ENCODE peak calls at places on chromosome 7, in nine cellular contexts. W, X, E, I, L, V, D, C and B are unnamed samples.

GRCh38 chr7:75945297-75946168 is 30.6 kb downstream of the POR start:
- DNase-seq in W (no peak), E (no peak), D (no peak), I (peak; percentile 44), X (no peak), L (no peak), C (no peak), V (no peak), B (no peak)

GRCh38 chr7:75892634-75893272 is 13.9 kb downstream of the RHBDD2 start:
- DNase-seq in E (no peak), W (no peak), X (no peak), C (no peak), D (no peak), L (no peak), V (no peak), I (peak; percentile 61), B (no peak)

GRCh38 chr7:18133921-18134320 is 106.3 kb upstream of the PRPS1L1 start:
- DNase-seq in C (no peak), I (no peak), X (no peak), W (no peak), L (no peak), D (no peak), V (no peak), E (no peak), B (no peak)

GRCh38 chr7:100632951-100633717 is 8.2 kb downstream of the TFR2 start:
- DNase-seq in E (no peak), D (no peak), C (peak; percentile 11), X (peak; percentile 87), I (peak; percentile 69), V (peak; percentile 56), W (peak; percentile 27), L (peak; percentile 65), B (no peak)

GRCh38 chr7:103148131-103148993 is 537 bp downstream of the NAPEPLD start:
- DNase-seq in W (no peak), D (no peak), E (no peak), L (no peak), C (no peak), I (peak; percentile 42), V (no peak), X (peak; percentile 8), B (peak; percentile 19)

GRCh38 chr7:5774790-5775189 is 6.7 kb downstream of the RNF216 start:
- DNase-seq in L (no peak), I (no peak), X (no peak), E (no peak), C (no peak), D (no peak), W (no peak), V (no peak), B (no peak)

GRCh38 chr7:39154815-39155214 is 177.1 kb downstream of the POU6F2 start:
- DNase-seq in C (no peak), E (no peak), L (no peak), X (no peak), V (no peak), D (no peak), I (no peak), W (no peak), B (no peak)

GRCh38 chr7:107538001-107538400 is 25.7 kb downstream of the COG5 start:
- DNase-seq in V (peak; percentile 84), W (no peak), D (no peak), E (no peak), C (peak; percentile 90), I (no peak), L (peak; percentile 27), X (no peak), B (no peak)

GRCh38 chr7:127831312-127832212 is 179.6 kb downstream of the SND1 start:
- DNase-seq in V (no peak), D (no peak), I (no peak), E (no peak), W (no peak), L (no peak), X (no peak), C (peak; percentile 71), B (no peak)

GRCh38 chr7:141500608-141501007 is 50.6 kb upstream of the AGK start:
- DNase-seq in X (no peak), W (no peak), L (no peak), C (no peak), D (no peak), E (no peak), V (no peak), I (no peak), B (no peak)

GRCh38 chr7:92546856-92547497 is 18.4 kb downstream of the RBM48 start:
- DNase-seq in D (no peak), E (no peak), I (no peak), L (no peak), X (no peak), C (no peak), W (no peak), V (no peak), B (no peak)

GRCh38 chr7:136348542-136348941 is 371.4 kb upstream of the MTPN start:
- DNase-seq in W (no peak), D (no peak), C (no peak), I (no peak), L (no peak), X (no peak), E (no peak), V (no peak), B (no peak)

GRCh38 chr7:43577485-43577951 is 5.4 kb upstream of the STK17A start:
- DNase-seq in D (no peak), C (peak; percentile 10), L (no peak), W (no peak), E (no peak), V (no peak), X (no peak), I (no peak), B (no peak)

GRCh38 chr7:26653430-26653911 is 210.9 kb downstream of the SKAP2 start:
- DNase-seq in X (no peak), L (no peak), C (no peak), W (no peak), I (no peak), E (no peak), D (no peak), V (peak; percentile 54), B (no peak)

GRCh38 chr7:1812693-1813393 is 142.8 kb downstream of the ELFN1 start:
- DNase-seq in I (no peak), L (no peak), V (no peak), D (no peak), E (no peak), C (no peak), W (no peak), X (no peak), B (no peak)

GRCh38 chr7:134031835-134032617 is 95.1 kb upstream of the LRGUK start:
- DNase-seq in W (no peak), E (no peak), X (no peak), V (no peak), I (no peak), C (no peak), D (no peak), L (no peak), B (no peak)

GRCh38 chr7:36165059-36165458 is 12.0 kb downstream of the EEPD1 start:
- DNase-seq in V (no peak), E (no peak), I (peak; percentile 78), W (no peak), C (no peak), D (peak; percentile 36), L (no peak), X (no peak), B (no peak)

GRCh38 chr7:100053201-100053600 is 3.6 kb downstream of the ZSCAN21 start:
- DNase-seq in L (peak; percentile 65), I (peak; percentile 88), E (peak; percentile 91), W (peak; percentile 6), C (peak; percentile 32), V (peak; percentile 84), X (peak; percentile 55), D (peak; percentile 65), B (no peak)

GRCh38 chr7:108973075-108973474 is 403.4 kb downstream of the DNAJB9 start:
- DNase-seq in D (no peak), X (no peak), E (no peak), W (no peak), I (no peak), C (peak; percentile 9), L (peak; percentile 55), V (peak; percentile 26), B (no peak)

GRCh38 chr7:137269240-137269639 is 74.3 kb downstream of the PTN start:
- DNase-seq in E (no peak), L (no peak), X (peak; percentile 50), W (no peak), I (no peak), C (no peak), D (no peak), V (no peak), B (no peak)